ENCODE peak calls at places on chromosomes 5 and 9, in five cellular contexts. I is IMR-90, T is A549, D is K562, O is H1. B is an unnamed sample.

GRCh38 chr9:72667181-72667580 is 145.8 kb downstream of the TMC1 start:
- DNase-seq in I (no peak), T (no peak), D (no peak), O (no peak), B (no peak)

GRCh38 chr5:79171846-79172245 is 60.2 kb downstream of the BHMT start:
- DNase-seq in I (no peak), T (no peak), D (no peak), O (no peak), B (no peak)

GRCh38 chr5:82018462-82018861 is 46.6 kb downstream of the ATG10 start:
- DNase-seq in I (peak), T (no peak), D (peak), O (no peak), B (no peak)

GRCh38 chr9:117722108-117722761 is 18.0 kb downstream of the TLR4 start:
- DNase-seq in I (no peak), T (no peak), D (no peak), O (no peak), B (no peak)

GRCh38 chr9:34928921-34929320 is 29.2 kb upstream of the PHF24 start:
- DNase-seq in I (no peak), T (no peak), D (no peak), O (peak), B (no peak)

GRCh38 chr5:180823346-180823745 is 20.7 kb upstream of the MGAT1 start:
- DNase-seq in I (no peak), T (no peak), D (no peak), O (peak), B (no peak)

GRCh38 chr9:95455714-95456113 is 61.1 kb downstream of the PTCH1 start:
- DNase-seq in I (no peak), T (no peak), D (no peak), O (no peak), B (no peak)

GRCh38 chr9:5790923-5791322 is 42.0 kb downstream of the ERMP1 start:
- DNase-seq in I (no peak), T (no peak), D (no peak), O (no peak), B (no peak)

GRCh38 chr5:39194466-39195136 is 24.8 kb downstream of the FYB1 start:
- DNase-seq in I (peak), T (peak), D (peak), O (no peak), B (no peak)

GRCh38 chr5:59562756-59563389 is 330.7 kb downstream of the PDE4D start:
- DNase-seq in I (peak), T (peak), D (no peak), O (no peak), B (no peak)

GRCh38 chr9:108468364-108468763 is 387.4 kb downstream of the ACTL7B start:
- DNase-seq in I (peak), T (peak), D (peak), O (peak), B (peak)

GRCh38 chr5:6730407-6730806 is 17.2 kb downstream of the TENT4A start:
- DNase-seq in I (no peak), T (no peak), D (no peak), O (no peak), B (no peak)

GRCh38 chr5:65262094-65262493 is 219.6 kb downstream of the ADAMTS6 start:
- DNase-seq in I (no peak), T (no peak), D (peak), O (no peak), B (no peak)

GRCh38 chr5:128035689-128036088 is 47.9 kb upstream of the SLC12A2 start:
- DNase-seq in I (no peak), T (no peak), D (no peak), O (no peak), B (no peak)

GRCh38 chr9:129557192-129558036 is 63.5 kb downstream of the C9orf50 start:
- DNase-seq in I (peak), T (peak), D (no peak), O (peak), B (peak)

GRCh38 chr5:150024241-150024984 is 23.9 kb downstream of the HMGXB3 start:
- DNase-seq in I (peak), T (no peak), D (peak), O (no peak), B (no peak)

GRCh38 chr5:175470756-175471155 is 7.6 kb upstream of the SFXN1 start:
- DNase-seq in I (peak), T (no peak), D (no peak), O (no peak), B (no peak)

GRCh38 chr9:121851641-121852091 is 200.2 kb downstream of the DAB2IP start:
- DNase-seq in I (no peak), T (no peak), D (no peak), O (no peak), B (no peak)

GRCh38 chr5:133245191-133246052 is 193.6 kb downstream of the HSPA4 start:
- DNase-seq in I (peak), T (peak), D (peak), O (no peak), B (peak)

GRCh38 chr5:59506285-59506877 is 387.1 kb downstream of the PDE4D start:
- DNase-seq in I (peak), T (no peak), D (no peak), O (no peak), B (no peak)

GRCh38 chr5:111618644-111619271 is 106.4 kb upstream of the STARD4 start:
- DNase-seq in I (no peak), T (no peak), D (no peak), O (no peak), B (no peak)

GRCh38 chr9:11275158-11275695 is 662.4 kb upstream of the PTPRD start:
- DNase-seq in I (no peak), T (no peak), D (peak), O (no peak), B (no peak)

GRCh38 chr5:9774472-9775079 is 144.4 kb upstream of the TAS2R1 start:
- DNase-seq in I (peak), T (no peak), D (no peak), O (no peak), B (no peak)

GRCh38 chr9:2785060-2785459 is 58.8 kb downstream of the PUM3 start:
- DNase-seq in I (peak), T (no peak), D (no peak), O (no peak), B (no peak)

GRCh38 chr5:31047621-31048020 is 145.9 kb upstream of the CDH6 start:
- DNase-seq in I (peak), T (no peak), D (no peak), O (no peak), B (no peak)

GRCh38 chr9:98575379-98576346 is 133.1 kb downstream of the GABBR2 start:
- DNase-seq in I (peak), T (no peak), D (peak), O (no peak), B (no peak)

GRCh38 chr5:82406200-82406773 is 128.1 kb upstream of the RPS23 start:
- DNase-seq in I (peak), T (no peak), D (no peak), O (no peak), B (no peak)

GRCh38 chr5:165134146-165134545 is 1628.7 kb downstream of the MAT2B start:
- DNase-seq in I (no peak), T (no peak), D (no peak), O (no peak), B (no peak)

GRCh38 chr5:15013654-15014463 is 142.3 kb upstream of the ANKH start:
- DNase-seq in I (peak), T (peak), D (peak), O (no peak), B (peak)

DNA sequence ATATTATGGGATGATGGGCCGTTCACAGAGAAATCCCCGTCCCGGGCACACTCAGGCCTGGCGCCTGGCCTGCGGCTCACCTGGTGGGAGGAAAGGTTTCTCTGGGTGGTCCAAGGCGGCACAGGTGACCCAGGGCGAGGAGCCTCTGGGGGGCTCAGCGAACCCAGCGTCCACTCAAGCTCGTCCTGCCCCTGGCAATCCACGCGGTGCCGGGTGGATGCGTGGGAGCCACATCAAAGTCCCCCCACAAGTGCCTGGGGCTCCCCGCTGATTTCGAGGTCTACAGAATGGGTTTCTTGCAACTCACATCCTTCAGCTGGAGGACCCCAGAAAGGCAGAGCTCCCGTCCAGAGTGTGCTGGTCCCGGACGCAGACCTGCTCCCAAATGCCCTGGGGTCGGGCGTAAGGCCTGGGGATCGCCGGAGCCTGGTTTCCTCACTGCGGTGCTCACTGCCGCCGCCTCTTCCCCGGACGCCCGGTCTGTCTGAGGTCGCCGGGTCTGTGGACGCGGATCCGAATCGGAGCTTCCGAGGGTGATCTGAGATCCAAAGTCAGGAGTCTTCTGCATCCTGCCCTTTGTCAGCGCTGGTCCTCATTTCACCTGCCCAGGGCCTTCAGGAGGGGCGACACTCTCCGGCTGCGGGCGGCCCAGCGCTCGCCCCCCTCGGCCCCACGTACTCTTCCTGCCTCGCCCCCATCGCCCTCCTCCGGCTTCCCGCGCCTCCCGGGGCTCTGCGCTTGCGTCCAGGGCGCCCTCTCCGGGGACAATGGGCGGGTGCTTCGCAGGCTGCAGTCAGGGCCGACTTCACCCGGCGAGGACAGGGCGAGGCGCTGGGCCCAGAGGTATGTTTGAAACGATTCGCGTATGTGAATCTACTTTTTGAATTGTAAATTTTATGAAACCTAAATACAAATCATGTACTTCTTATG is 20.0 kb upstream of the RUFY1 start:
- DNase-seq in I (no peak), T (no peak), D (peak), O (peak), B (no peak)
- TF ChIP-seq CTCF in I (no peak), T (no peak), D (peak), O (peak), B (no peak)

DNA sequence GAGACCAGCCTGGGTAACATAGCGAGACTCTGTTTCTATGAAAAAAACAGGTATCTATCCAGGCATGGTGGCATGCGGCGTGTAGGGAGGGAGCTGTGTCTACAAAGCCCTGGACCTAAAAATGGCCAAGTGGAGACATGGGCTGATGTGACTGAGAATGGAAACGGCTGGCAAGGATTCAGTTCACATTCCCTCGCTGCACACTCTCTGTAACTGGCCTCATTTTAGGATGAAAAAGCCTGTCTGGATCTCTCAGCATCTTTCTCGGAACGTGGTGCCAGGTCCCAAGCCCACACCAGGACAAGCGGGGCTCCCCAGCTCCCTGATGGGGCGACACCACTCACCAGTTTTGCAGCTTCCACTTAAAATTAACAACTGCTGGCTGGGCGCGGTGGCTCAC is 13.4 kb downstream of the EXD3 start:
- DNase-seq in I (no peak), T (no peak), D (no peak), O (no peak), B (no peak)
- TF ChIP-seq CEBPB in I (no peak), T (no peak), D (no peak), O (no peak), B (no peak)

DNA sequence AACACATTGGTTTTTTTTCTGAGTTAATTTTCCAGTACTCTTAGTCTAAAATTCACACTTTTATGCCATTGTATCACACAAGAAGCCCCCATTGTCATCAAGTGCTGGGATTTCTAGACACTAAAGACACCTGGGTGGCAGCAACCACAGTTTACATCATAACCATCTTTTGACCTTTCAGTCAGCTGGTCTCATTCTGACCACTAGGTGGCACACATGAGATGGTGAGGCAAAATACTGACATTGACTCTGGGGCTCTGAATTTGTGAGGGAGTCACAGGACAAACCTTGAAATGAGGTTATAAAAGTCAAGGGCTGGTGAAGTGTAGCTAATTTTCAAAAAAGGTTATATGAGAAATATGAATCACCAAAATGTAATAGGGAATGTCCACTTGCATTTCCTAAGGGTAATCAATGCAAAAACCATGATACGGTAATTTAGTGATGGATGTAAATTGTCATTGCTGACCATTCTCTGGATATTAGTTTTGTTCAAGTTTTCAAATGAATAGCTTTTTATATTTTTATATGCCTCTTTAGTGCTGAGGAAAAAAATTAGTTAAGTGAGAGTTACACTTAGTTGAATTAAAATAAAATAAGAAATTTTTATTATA is 229.4 kb downstream of the DMAC1 start:
- DNase-seq in I (peak), T (peak), D (peak), O (peak), B (peak)
- TF ChIP-seq CTCF in I (peak), T (peak), D (peak), O (peak), B (peak)

DNA sequence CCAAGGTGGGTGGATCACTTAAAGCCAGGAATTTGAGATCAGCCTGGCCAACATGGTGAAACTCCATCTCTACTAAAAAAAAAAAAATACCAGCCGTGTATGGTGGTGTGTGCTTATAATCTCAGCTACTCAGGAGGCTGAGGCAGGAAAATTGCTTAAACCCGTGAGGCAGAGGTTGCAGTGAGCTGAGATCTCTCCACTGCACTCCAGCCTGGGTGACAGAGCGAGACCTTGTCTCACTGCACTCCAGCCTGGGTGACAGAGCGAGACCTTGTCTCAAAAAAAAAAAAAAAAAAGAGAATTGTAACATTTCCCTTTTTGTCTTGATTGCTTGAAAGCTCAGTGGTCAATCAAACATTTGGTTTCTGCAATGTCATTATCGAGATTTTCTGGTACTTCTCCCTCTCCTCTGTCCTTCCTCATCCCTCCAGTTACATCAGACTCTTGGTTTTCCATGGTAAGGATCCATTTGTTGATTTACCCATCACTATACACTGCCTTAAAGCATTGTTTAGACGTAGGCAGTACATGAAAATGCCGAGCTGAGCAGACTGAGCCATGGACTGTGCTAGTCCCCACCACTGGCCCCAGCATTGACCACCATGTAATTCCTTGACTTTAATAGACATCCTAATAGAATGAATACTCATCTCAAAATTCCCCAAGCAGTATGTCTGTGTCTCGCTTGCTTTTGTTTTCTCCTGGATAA is 11.5 kb upstream of the AIF1L start:
- DNase-seq in I (no peak), T (no peak), D (no peak), O (no peak), B (no peak)
- TF ChIP-seq CEBPB in I (no peak), T (no peak), D (no peak), O (no peak), B (no peak)

GRCh38 chr5:77993141-77993540 is 217.0 kb upstream of the TBCA start:
- DNase-seq in I (no peak), T (no peak), D (no peak), O (no peak), B (no peak)
- TF ChIP-seq CTCF in I (no peak), T (no peak), D (no peak), O (no peak), B (no peak)

DNA sequence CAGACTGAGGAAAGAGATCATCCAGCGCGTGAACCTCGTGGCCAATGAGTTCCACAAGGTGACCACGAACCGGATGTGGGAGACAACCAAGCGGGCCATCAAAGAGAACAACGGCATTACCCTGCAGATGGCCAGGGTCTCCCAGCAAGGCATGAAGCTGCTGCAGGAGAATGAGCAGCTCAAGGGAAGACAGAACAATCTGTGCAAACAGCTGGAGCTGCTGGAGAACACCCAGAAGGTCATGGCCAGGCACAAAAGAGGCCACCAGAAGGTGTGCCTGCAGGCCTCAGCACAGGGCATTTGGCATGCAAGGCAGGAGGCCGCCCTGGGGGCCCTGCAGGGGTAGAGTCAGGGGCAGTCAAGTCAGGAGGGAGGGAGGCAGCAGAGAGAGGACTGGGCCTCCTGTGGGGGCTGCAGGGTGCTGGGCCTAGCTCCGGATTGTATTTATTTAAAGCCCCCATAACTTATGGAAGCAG is 4.2 kb downstream of the PTRH1 start:
- DNase-seq in I (no peak), T (no peak), D (no peak), O (no peak), B (no peak)
- TF ChIP-seq CEBPB in I (no peak), T (no peak), D (no peak), O (no peak), B (no peak)

DNA sequence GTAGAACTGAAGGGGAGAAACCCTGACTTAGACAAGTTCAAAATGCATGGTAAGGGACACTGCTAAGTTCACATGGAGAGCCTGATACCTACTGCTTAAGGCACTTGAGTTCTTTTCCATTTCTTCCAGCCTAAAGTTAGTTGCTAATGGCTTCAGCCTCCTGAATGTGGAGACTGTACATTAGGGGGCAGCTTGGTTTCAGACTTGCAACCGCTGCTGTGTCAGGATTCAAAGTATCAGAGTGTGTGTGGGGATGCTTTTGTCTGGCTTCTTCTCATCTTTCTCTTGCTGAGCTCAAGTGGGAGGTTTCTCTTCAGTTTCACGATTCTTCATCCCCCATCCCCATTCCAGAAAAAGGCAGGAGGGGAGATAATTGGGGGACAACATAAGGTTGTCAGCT is 49.4 kb downstream of the ATP10B start:
- DNase-seq in I (no peak), T (no peak), D (no peak), O (no peak), B (no peak)
- TF ChIP-seq CTCF in I (no peak), T (no peak), D (no peak), O (peak), B (no peak)

DNA sequence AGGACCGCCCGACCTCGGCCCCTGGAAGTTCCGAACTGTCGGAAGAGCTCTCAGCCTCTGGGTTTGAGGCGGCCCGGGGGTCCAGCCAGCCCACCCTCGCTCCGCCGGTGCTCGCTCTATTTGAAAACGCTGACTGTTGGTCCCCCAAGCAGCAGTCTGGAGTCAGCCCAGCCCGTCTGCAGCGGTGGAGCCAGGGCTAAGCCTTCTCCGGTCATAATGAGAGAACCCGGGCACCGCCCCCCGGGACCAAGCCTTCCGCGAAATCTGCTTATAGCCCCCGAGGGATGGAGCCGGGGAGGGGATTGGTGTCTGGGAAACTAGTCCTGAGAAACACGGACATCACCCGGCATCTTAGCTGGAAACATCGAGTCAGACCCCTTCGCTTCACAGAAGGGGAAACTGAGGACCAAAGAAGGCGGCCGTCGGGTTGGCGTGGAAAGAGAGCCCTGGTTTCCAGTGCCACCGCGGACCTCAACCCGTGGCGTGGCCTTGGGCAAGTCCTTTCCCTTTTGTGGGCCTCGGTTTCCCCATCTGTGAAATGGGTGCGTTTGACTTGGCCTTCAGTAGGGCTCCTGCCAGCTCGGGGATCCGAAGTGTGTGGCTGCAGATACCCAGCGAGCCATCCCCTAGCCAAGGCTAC is 999 bp downstream of the ADAM19 start:
- DNase-seq in I (peak), T (no peak), D (no peak), O (no peak), B (no peak)
- TF ChIP-seq CEBPB in I (no peak), T (no peak), D (no peak), O (no peak), B (no peak)